ENCODE peak calls at places on chromosomes 16 and 17, in six cellular contexts. Y is AG04450, F is osteoblast, K is tibial artery, J is heart right ventricle, L is AG09309. D is an unnamed sample.

GRCh38 chr16:79500305-79500704 is 100.2 kb downstream of the MAF start:
- DNase-seq in Y (no peak), F (no peak), K (no peak), J (no peak), L (no peak), D (no peak)

GRCh38 chr17:17420035-17420434 is 56.8 kb upstream of the MED9 start:
- DNase-seq in Y (no peak), F (no peak), K (no peak), J (peak; percentile 84), L (no peak), D (no peak)

GRCh38 chr16:56600398-56600999 is 7.9 kb upstream of the MT2A start:
- DNase-seq in Y (no peak), F (peak; percentile 87), K (peak; percentile 46), J (no peak), L (no peak), D (no peak)

GRCh38 chr16:73231969-73232554 is 184.1 kb upstream of the ZFHX3 start:
- DNase-seq in Y (no peak), F (no peak), K (no peak), J (no peak), L (no peak), D (no peak)

GRCh38 chr16:85524630-85525463 is 88.3 kb upstream of the GSE1 start:
- DNase-seq in Y (no peak), F (peak; percentile 98), K (peak; percentile 63), J (no peak), L (no peak), D (no peak)

GRCh38 chr16:10868562-10869469 is 8.2 kb upstream of the CIITA start:
- DNase-seq in Y (no peak), F (peak; percentile 36), K (peak; percentile 59), J (peak; percentile 78), L (no peak), D (no peak)

GRCh38 chr17:36195474-36196098 is 972 bp downstream of the CCL3L1 start:
- DNase-seq in Y (no peak), F (no peak), K (no peak), J (no peak), L (no peak), D (no peak)

GRCh38 chr17:32258383-32259121 is 7.1 kb upstream of the RHBDL3 start:
- DNase-seq in Y (no peak), F (no peak), K (no peak), J (no peak), L (no peak), D (no peak)

GRCh38 chr17:48878920-48879898 is 13.4 kb upstream of the ATP5MC1 start:
- DNase-seq in Y (peak; percentile 33), F (peak; percentile 84), K (peak; percentile 39), J (peak; percentile 55), L (peak; percentile 10), D (peak; percentile 14)

GRCh38 chr17:74740641-74741387 is 3.8 kb downstream of the RAB37 start:
- DNase-seq in Y (no peak), F (peak; percentile 42), K (no peak), J (no peak), L (no peak), D (no peak)

GRCh38 chr17:74429604-74430384 is 2.1 kb upstream of the GPRC5C start:
- DNase-seq in Y (no peak), F (peak; percentile 85), K (no peak), J (peak; percentile 37), L (no peak), D (no peak)

GRCh38 chr16:81650982-81651562 is 128.0 kb upstream of the PLCG2 start:
- DNase-seq in Y (no peak), F (no peak), K (peak; percentile 28), J (peak; percentile 87), L (no peak), D (no peak)

GRCh38 chr17:144936-145670 is 7.7 kb downstream of the SCGB1C2 start:
- DNase-seq in Y (no peak), F (peak; percentile 71), K (no peak), J (peak; percentile 2), L (no peak), D (no peak)

GRCh38 chr16:31455601-31456314 is 3.5 kb upstream of the ARMC5 start:
- DNase-seq in Y (no peak), F (peak; percentile 62), K (peak; percentile 20), J (no peak), L (no peak), D (no peak)

GRCh38 chr16:4381935-4382794 is 10.5 kb downstream of the VASN start:
- DNase-seq in Y (no peak), F (no peak), K (no peak), J (no peak), L (no peak), D (no peak)

GRCh38 chr16:66523861-66524354 is 26.0 kb downstream of the TK2 start:
- DNase-seq in Y (no peak), F (no peak), K (no peak), J (no peak), L (no peak), D (no peak)

GRCh38 chr17:52419256-52419655 is 260.7 kb upstream of the CA10 start:
- DNase-seq in Y (no peak), F (no peak), K (peak; percentile 19), J (no peak), L (no peak), D (no peak)

GRCh38 chr17:21397341-21398050 is 21.3 kb downstream of the KCNJ12 start:
- DNase-seq in Y (peak; percentile 50), F (no peak), K (peak; percentile 72), J (no peak), L (peak; percentile 38), D (no peak)

GRCh38 chr17:6070280-6070894 is at the start of gene WSCD1:
- DNase-seq in Y (no peak), F (peak; percentile 85), K (no peak), J (no peak), L (no peak), D (no peak)

GRCh38 chr17:79153367-79154130 is 78.9 kb downstream of the ENGASE start:
- DNase-seq in Y (no peak), F (no peak), K (no peak), J (no peak), L (no peak), D (no peak)

GRCh38 chr17:48074322-48075054 is 26.3 kb downstream of the NFE2L1 start:
- DNase-seq in Y (no peak), F (peak; percentile 77), K (peak; percentile 91), J (peak; percentile 84), L (peak; percentile 56), D (peak; percentile 72)

GRCh38 chr16:68985855-68986254 is 119.6 kb upstream of the HAS3 start:
- DNase-seq in Y (peak; percentile 39), F (peak; percentile 84), K (no peak), J (no peak), L (peak; percentile 10), D (no peak)

GRCh38 chr16:4801962-4802658 is at the start of gene ROGDI:
- DNase-seq in Y (no peak), F (peak; percentile 96), K (peak; percentile 66), J (peak; percentile 76), L (no peak), D (peak; percentile 31)

GRCh38 chr16:10169031-10169430 is 13.2 kb downstream of the GRIN2A start:
- DNase-seq in Y (no peak), F (no peak), K (no peak), J (no peak), L (no peak), D (no peak)

GRCh38 chr17:70868134-70868533 is 698.8 kb downstream of the KCNJ2 start:
- DNase-seq in Y (no peak), F (no peak), K (no peak), J (no peak), L (no peak), D (no peak)

GRCh38 chr17:70862295-70862694 is 693.0 kb downstream of the KCNJ2 start:
- DNase-seq in Y (no peak), F (no peak), K (no peak), J (no peak), L (no peak), D (no peak)

GRCh38 chr17:70869402-70870085 is 700.2 kb downstream of the KCNJ2 start:
- DNase-seq in Y (no peak), F (no peak), K (no peak), J (no peak), L (no peak), D (no peak)

GRCh38 chr17:70863436-70864248 is 694.3 kb downstream of the KCNJ2 start:
- DNase-seq in Y (no peak), F (no peak), K (no peak), J (no peak), L (no peak), D (no peak)

GRCh38 chr17:70865993-70866804 is 696.9 kb downstream of the KCNJ2 start:
- DNase-seq in Y (no peak), F (no peak), K (no peak), J (no peak), L (no peak), D (no peak)
- TF ChIP-seq CTCF in Y (no peak), F (no peak), K (no peak), J (no peak), L (no peak), D (no peak)

GRCh38 chr17:63496663-63497400 is 20.0 kb downstream of the ACE start:
- DNase-seq in Y (no peak), F (peak; percentile 49), K (no peak), J (no peak), L (no peak), D (no peak)

GRCh38 chr17:63498621-63499195 is 21.8 kb downstream of the ACE start:
- DNase-seq in Y (peak; percentile 87), F (peak; percentile 45), K (no peak), J (no peak), L (no peak), D (no peak)

GRCh38 chr17:63496177-63496576 is 19.3 kb downstream of the ACE start:
- DNase-seq in Y (no peak), F (peak; percentile 48), K (no peak), J (no peak), L (no peak), D (no peak)

GRCh38 chr17:63495471-63495870 is 18.6 kb downstream of the ACE start:
- DNase-seq in Y (no peak), F (peak; percentile 22), K (no peak), J (no peak), L (no peak), D (no peak)

GRCh38 chr17:63497708-63498483 is 21.0 kb downstream of the ACE start:
- DNase-seq in Y (no peak), F (peak; percentile 57), K (no peak), J (no peak), L (no peak), D (no peak)
- TF ChIP-seq CTCF in Y (peak; percentile 30), F (peak; percentile 19), K (no peak), J (peak; percentile 18), L (peak; percentile 29), D (peak; percentile 27)

GRCh38 chr16:8644513-8645140 is 23.1 kb downstream of the METTL22 start:
- DNase-seq in Y (no peak), F (no peak), K (peak; percentile 42), J (peak; percentile 21), L (no peak), D (no peak)
- TF ChIP-seq CTCF in Y (no peak), F (no peak), K (no peak), J (no peak), L (no peak), D (no peak)

DNA sequence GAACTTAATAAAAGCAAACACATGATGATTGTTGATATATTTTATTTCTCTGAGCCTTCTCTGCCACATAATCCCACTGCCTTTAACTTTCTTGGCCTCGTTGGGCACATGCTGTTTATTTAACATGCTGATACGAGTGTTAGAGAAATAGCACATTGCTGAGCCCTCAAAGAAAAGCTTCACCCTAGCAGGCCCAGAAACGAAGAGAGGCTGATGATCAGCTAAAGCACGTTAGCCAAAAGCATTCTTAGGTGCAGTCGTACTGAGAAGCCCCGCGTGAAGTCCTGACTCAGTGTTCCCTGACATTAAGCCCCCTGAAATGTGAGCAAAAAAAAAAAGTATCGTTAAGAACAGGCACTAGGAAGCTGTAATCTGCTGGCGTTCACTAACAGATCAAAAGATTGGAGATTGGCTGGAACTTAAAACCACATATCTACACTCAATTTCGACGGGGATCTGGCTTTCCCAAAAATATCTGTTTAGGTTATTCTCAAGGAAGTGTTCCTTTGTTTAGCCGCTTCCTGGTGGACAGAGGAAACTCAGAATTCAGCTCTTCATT is 122.7 kb downstream of the CCDC182 start:
- DNase-seq in Y (no peak), F (no peak), K (no peak), J (no peak), L (no peak), D (no peak)
- TF ChIP-seq CTCF in Y (no peak), F (no peak), K (no peak), J (no peak), L (no peak), D (no peak)